ENCODE peak calls at places on chromosomes 6 and 20, in four cellular contexts. C is HTR-8/SVneo; M is omental fat pad; B is CD8-positive, alpha-beta T cell. H is an unnamed sample.

GRCh38 chr20:38728911-38729642 is 4.8 kb downstream of the SLC32A1 start:
- DNase-seq in C (no peak), M (no peak), B (no peak), H (no peak)

GRCh38 chr20:37179671-37180524 is 550 bp upstream of the MROH8 start:
- DNase-seq in C (peak), M (no peak), B (no peak), H (no peak)

GRCh38 chr6:135230702-135231468 is 49.8 kb downstream of the MYB start:
- DNase-seq in C (no peak), M (no peak), B (no peak), H (no peak)

GRCh38 chr6:18997375-18997826 is 610.3 kb downstream of the RNF144B start:
- DNase-seq in C (peak), M (no peak), B (no peak), H (no peak)

GRCh38 chr6:99495466-99495865 is 19.8 kb downstream of the USP45 start:
- DNase-seq in C (no peak), M (no peak), B (no peak), H (no peak)

GRCh38 chr6:1024587-1024986 is 287.3 kb upstream of the FOXQ1 start:
- DNase-seq in C (no peak), M (no peak), B (no peak), H (peak)

GRCh38 chr6:37648465-37649330 is 49.0 kb downstream of the MDGA1 start:
- DNase-seq in C (no peak), M (no peak), B (peak), H (no peak)

GRCh38 chr20:24382775-24383174 is 86.7 kb upstream of the SYNDIG1 start:
- DNase-seq in C (no peak), M (no peak), B (no peak), H (no peak)

GRCh38 chr6:150723857-150724256 is 124.2 kb downstream of the PLEKHG1 start:
- DNase-seq in C (no peak), M (no peak), B (no peak), H (no peak)

GRCh38 chr20:1876975-1877603 is 18.1 kb upstream of the SIRPA start:
- DNase-seq in C (peak), M (no peak), B (no peak), H (no peak)

GRCh38 chr6:51049983-51050877 is 231.6 kb downstream of the TFAP2B start:
- DNase-seq in C (no peak), M (no peak), B (no peak), H (no peak)

H was measured in lower leg skin.